ENCODE peak calls at places on chromosomes 3 and 15, in six cellular contexts. One of them, this sample, is unnamed.

GRCh38 chr15:48062476-48062875 is 58.3 kb upstream of the SLC24A5 start:
- DNase-seq in EL: peak
- DNase-seq in activated naive CD8-positive, alpha-beta T cell treated with anti-CD3 and anti-CD28 coated beads, Interleukin-2, amount 10 ng/mL, durations not matched to agents 7 days and 5 days: no peak
- DNase-seq in MG63: peak
- DNase-seq in nephron progenitor cell: no peak
- DNase-seq in T-helper 1 cell: no peak
- DNase-seq in this sample: peak

GRCh38 chr15:41832875-41833274 is 5.0 kb downstream of the JMJD7 start:
- DNase-seq in T-helper 1 cell: no peak
- DNase-seq in MG63: no peak
- DNase-seq in activated naive CD8-positive, alpha-beta T cell treated with anti-CD3 and anti-CD28 coated beads, Interleukin-2, amount 10 ng/mL, durations not matched to agents 7 days and 5 days: no peak
- DNase-seq in EL: no peak
- DNase-seq in nephron progenitor cell: no peak
- DNase-seq in this sample: no peak

GRCh38 chr3:135514064-135514455 is 451.5 kb upstream of the PPP2R3A start:
- DNase-seq in T-helper 1 cell: no peak
- DNase-seq in EL: no peak
- DNase-seq in nephron progenitor cell: no peak
- DNase-seq in MG63: no peak
- DNase-seq in activated naive CD8-positive, alpha-beta T cell treated with anti-CD3 and anti-CD28 coated beads, Interleukin-2, amount 10 ng/mL, durations not matched to agents 7 days and 5 days: no peak
- DNase-seq in this sample: no peak

GRCh38 chr3:150483226-150483625 is 63.1 kb downstream of the SERP1 start:
- DNase-seq in activated naive CD8-positive, alpha-beta T cell treated with anti-CD3 and anti-CD28 coated beads, Interleukin-2, amount 10 ng/mL, durations not matched to agents 7 days and 5 days: no peak
- DNase-seq in nephron progenitor cell: no peak
- DNase-seq in T-helper 1 cell: no peak
- DNase-seq in EL: no peak
- DNase-seq in MG63: no peak
- DNase-seq in this sample: no peak

GRCh38 chr15:79101866-79102581 is 11.4 kb upstream of the RASGRF1 start:
- DNase-seq in T-helper 1 cell: no peak
- DNase-seq in EL: no peak
- DNase-seq in activated naive CD8-positive, alpha-beta T cell treated with anti-CD3 and anti-CD28 coated beads, Interleukin-2, amount 10 ng/mL, durations not matched to agents 7 days and 5 days: no peak
- DNase-seq in nephron progenitor cell: no peak
- DNase-seq in MG63: no peak
- DNase-seq in this sample: no peak

GRCh38 chr3:11391930-11392688 is 119.9 kb downstream of the ATG7 start:
- DNase-seq in activated naive CD8-positive, alpha-beta T cell treated with anti-CD3 and anti-CD28 coated beads, Interleukin-2, amount 10 ng/mL, durations not matched to agents 7 days and 5 days: no peak
- DNase-seq in T-helper 1 cell: no peak
- DNase-seq in MG63: no peak
- DNase-seq in EL: peak
- DNase-seq in nephron progenitor cell: no peak
- DNase-seq in this sample: peak

GRCh38 chr3:145145461-145145860 is 1015.5 kb downstream of the PLOD2 start:
- DNase-seq in nephron progenitor cell: no peak
- DNase-seq in T-helper 1 cell: no peak
- DNase-seq in activated naive CD8-positive, alpha-beta T cell treated with anti-CD3 and anti-CD28 coated beads, Interleukin-2, amount 10 ng/mL, durations not matched to agents 7 days and 5 days: no peak
- DNase-seq in MG63: no peak
- DNase-seq in EL: no peak
- DNase-seq in this sample: peak

GRCh38 chr3:40505599-40506462 is at the start of gene ZNF620:
- DNase-seq in T-helper 1 cell: peak
- DNase-seq in EL: peak
- DNase-seq in nephron progenitor cell: peak
- DNase-seq in activated naive CD8-positive, alpha-beta T cell treated with anti-CD3 and anti-CD28 coated beads, Interleukin-2, amount 10 ng/mL, durations not matched to agents 7 days and 5 days: peak
- DNase-seq in MG63: no peak
- DNase-seq in this sample: peak

GRCh38 chr15:47950447-47950846 is 170.3 kb upstream of the SLC24A5 start:
- DNase-seq in MG63: no peak
- DNase-seq in EL: no peak
- DNase-seq in nephron progenitor cell: no peak
- DNase-seq in T-helper 1 cell: no peak
- DNase-seq in activated naive CD8-positive, alpha-beta T cell treated with anti-CD3 and anti-CD28 coated beads, Interleukin-2, amount 10 ng/mL, durations not matched to agents 7 days and 5 days: no peak
- DNase-seq in this sample: no peak

GRCh38 chr3:32817561-32818430 is at the start of gene TRIM71:
- DNase-seq in activated naive CD8-positive, alpha-beta T cell treated with anti-CD3 and anti-CD28 coated beads, Interleukin-2, amount 10 ng/mL, durations not matched to agents 7 days and 5 days: peak
- DNase-seq in EL: peak
- DNase-seq in T-helper 1 cell: no peak
- DNase-seq in MG63: peak
- DNase-seq in nephron progenitor cell: peak
- DNase-seq in this sample: no peak

GRCh38 chr3:131796558-131796957 is 238.3 kb downstream of the CPNE4 start:
- DNase-seq in EL: no peak
- DNase-seq in nephron progenitor cell: no peak
- DNase-seq in MG63: no peak
- DNase-seq in activated naive CD8-positive, alpha-beta T cell treated with anti-CD3 and anti-CD28 coated beads, Interleukin-2, amount 10 ng/mL, durations not matched to agents 7 days and 5 days: no peak
- DNase-seq in T-helper 1 cell: no peak
- DNase-seq in this sample: no peak

GRCh38 chr3:64209866-64210609 is 15.2 kb downstream of the PRICKLE2 start:
- DNase-seq in activated naive CD8-positive, alpha-beta T cell treated with anti-CD3 and anti-CD28 coated beads, Interleukin-2, amount 10 ng/mL, durations not matched to agents 7 days and 5 days: no peak
- DNase-seq in T-helper 1 cell: no peak
- DNase-seq in nephron progenitor cell: no peak
- DNase-seq in EL: no peak
- DNase-seq in MG63: peak
- DNase-seq in this sample: peak

GRCh38 chr3:97815149-97815917 is 6.5 kb upstream of the CRYBG3 start:
- DNase-seq in T-helper 1 cell: no peak
- DNase-seq in MG63: no peak
- DNase-seq in EL: peak
- DNase-seq in nephron progenitor cell: no peak
- DNase-seq in activated naive CD8-positive, alpha-beta T cell treated with anti-CD3 and anti-CD28 coated beads, Interleukin-2, amount 10 ng/mL, durations not matched to agents 7 days and 5 days: no peak
- DNase-seq in this sample: no peak

GRCh38 chr3:194364652-194365434 is 4.7 kb downstream of the LRRC15 start:
- DNase-seq in T-helper 1 cell: no peak
- DNase-seq in MG63: peak
- DNase-seq in nephron progenitor cell: peak
- DNase-seq in EL: peak
- DNase-seq in activated naive CD8-positive, alpha-beta T cell treated with anti-CD3 and anti-CD28 coated beads, Interleukin-2, amount 10 ng/mL, durations not matched to agents 7 days and 5 days: no peak
- DNase-seq in this sample: peak

GRCh38 chr3:94862703-94863102 is 799.8 kb downstream of the NSUN3 start:
- DNase-seq in nephron progenitor cell: no peak
- DNase-seq in MG63: no peak
- DNase-seq in EL: no peak
- DNase-seq in T-helper 1 cell: no peak
- DNase-seq in activated naive CD8-positive, alpha-beta T cell treated with anti-CD3 and anti-CD28 coated beads, Interleukin-2, amount 10 ng/mL, durations not matched to agents 7 days and 5 days: no peak
- DNase-seq in this sample: peak

GRCh38 chr3:8755564-8756237 is 13.7 kb downstream of the OXTR start:
- DNase-seq in activated naive CD8-positive, alpha-beta T cell treated with anti-CD3 and anti-CD28 coated beads, Interleukin-2, amount 10 ng/mL, durations not matched to agents 7 days and 5 days: no peak
- DNase-seq in MG63: no peak
- DNase-seq in T-helper 1 cell: no peak
- DNase-seq in nephron progenitor cell: no peak
- DNase-seq in EL: peak
- DNase-seq in this sample: no peak

GRCh38 chr3:36827133-36827532 is 62.8 kb upstream of the DCLK3 start:
- DNase-seq in EL: no peak
- DNase-seq in T-helper 1 cell: no peak
- DNase-seq in MG63: no peak
- DNase-seq in nephron progenitor cell: no peak
- DNase-seq in activated naive CD8-positive, alpha-beta T cell treated with anti-CD3 and anti-CD28 coated beads, Interleukin-2, amount 10 ng/mL, durations not matched to agents 7 days and 5 days: no peak
- DNase-seq in this sample: no peak

GRCh38 chr3:65712156-65712555 is 326.6 kb downstream of the MAGI1 start:
- DNase-seq in MG63: peak
- DNase-seq in EL: peak
- DNase-seq in activated naive CD8-positive, alpha-beta T cell treated with anti-CD3 and anti-CD28 coated beads, Interleukin-2, amount 10 ng/mL, durations not matched to agents 7 days and 5 days: no peak
- DNase-seq in T-helper 1 cell: no peak
- DNase-seq in nephron progenitor cell: no peak
- DNase-seq in this sample: peak

GRCh38 chr3:141485578-141486415 is 1.0 kb upstream of the RASA2 start:
- DNase-seq in activated naive CD8-positive, alpha-beta T cell treated with anti-CD3 and anti-CD28 coated beads, Interleukin-2, amount 10 ng/mL, durations not matched to agents 7 days and 5 days: no peak
- DNase-seq in nephron progenitor cell: no peak
- DNase-seq in EL: peak
- DNase-seq in T-helper 1 cell: no peak
- DNase-seq in MG63: peak
- DNase-seq in this sample: peak

GRCh38 chr3:138049157-138049919 is 39.4 kb downstream of the CLDN18 start:
- DNase-seq in MG63: peak
- DNase-seq in T-helper 1 cell: no peak
- DNase-seq in activated naive CD8-positive, alpha-beta T cell treated with anti-CD3 and anti-CD28 coated beads, Interleukin-2, amount 10 ng/mL, durations not matched to agents 7 days and 5 days: no peak
- DNase-seq in EL: peak
- DNase-seq in nephron progenitor cell: no peak
- DNase-seq in this sample: peak

GRCh38 chr3:110677506-110677905 is 394.1 kb upstream of the NECTIN3 start:
- DNase-seq in T-helper 1 cell: no peak
- DNase-seq in EL: no peak
- DNase-seq in MG63: no peak
- DNase-seq in activated naive CD8-positive, alpha-beta T cell treated with anti-CD3 and anti-CD28 coated beads, Interleukin-2, amount 10 ng/mL, durations not matched to agents 7 days and 5 days: no peak
- DNase-seq in nephron progenitor cell: no peak
- DNase-seq in this sample: peak

GRCh38 chr3:71441925-71442620 is 141.5 kb downstream of the FOXP1 start:
- DNase-seq in EL: no peak
- DNase-seq in nephron progenitor cell: no peak
- DNase-seq in T-helper 1 cell: no peak
- DNase-seq in MG63: no peak
- DNase-seq in activated naive CD8-positive, alpha-beta T cell treated with anti-CD3 and anti-CD28 coated beads, Interleukin-2, amount 10 ng/mL, durations not matched to agents 7 days and 5 days: no peak
- DNase-seq in this sample: no peak

GRCh38 chr15:23416349-23417276 is 30.4 kb downstream of the GOLGA6L2 start:
- DNase-seq in MG63: no peak
- DNase-seq in activated naive CD8-positive, alpha-beta T cell treated with anti-CD3 and anti-CD28 coated beads, Interleukin-2, amount 10 ng/mL, durations not matched to agents 7 days and 5 days: no peak
- DNase-seq in EL: no peak
- DNase-seq in nephron progenitor cell: peak
- DNase-seq in T-helper 1 cell: no peak
- DNase-seq in this sample: no peak

GRCh38 chr3:136070334-136070733 is 104.8 kb downstream of the PPP2R3A start:
- DNase-seq in T-helper 1 cell: no peak
- DNase-seq in EL: peak
- DNase-seq in nephron progenitor cell: no peak
- DNase-seq in activated naive CD8-positive, alpha-beta T cell treated with anti-CD3 and anti-CD28 coated beads, Interleukin-2, amount 10 ng/mL, durations not matched to agents 7 days and 5 days: no peak
- DNase-seq in MG63: peak
- DNase-seq in this sample: peak

GRCh38 chr15:52349062-52349700 is 53.6 kb upstream of the MYO5C start:
- DNase-seq in EL: peak
- DNase-seq in T-helper 1 cell: no peak
- DNase-seq in activated naive CD8-positive, alpha-beta T cell treated with anti-CD3 and anti-CD28 coated beads, Interleukin-2, amount 10 ng/mL, durations not matched to agents 7 days and 5 days: no peak
- DNase-seq in MG63: no peak
- DNase-seq in nephron progenitor cell: no peak
- DNase-seq in this sample: peak

GRCh38 chr15:26113296-26113695 is 250.2 kb upstream of the ATP10A start:
- DNase-seq in EL: no peak
- DNase-seq in MG63: no peak
- DNase-seq in activated naive CD8-positive, alpha-beta T cell treated with anti-CD3 and anti-CD28 coated beads, Interleukin-2, amount 10 ng/mL, durations not matched to agents 7 days and 5 days: no peak
- DNase-seq in nephron progenitor cell: no peak
- DNase-seq in T-helper 1 cell: no peak
- DNase-seq in this sample: no peak

GRCh38 chr3:63333815-63334214 is 55.7 kb downstream of the SYNPR start:
- DNase-seq in activated naive CD8-positive, alpha-beta T cell treated with anti-CD3 and anti-CD28 coated beads, Interleukin-2, amount 10 ng/mL, durations not matched to agents 7 days and 5 days: no peak
- DNase-seq in EL: no peak
- DNase-seq in nephron progenitor cell: no peak
- DNase-seq in T-helper 1 cell: no peak
- DNase-seq in MG63: no peak
- DNase-seq in this sample: peak

GRCh38 chr3:142027713-142028112 is 121.6 kb downstream of the TFDP2 start:
- DNase-seq in activated naive CD8-positive, alpha-beta T cell treated with anti-CD3 and anti-CD28 coated beads, Interleukin-2, amount 10 ng/mL, durations not matched to agents 7 days and 5 days: no peak
- DNase-seq in nephron progenitor cell: peak
- DNase-seq in MG63: peak
- DNase-seq in T-helper 1 cell: no peak
- DNase-seq in EL: peak
- DNase-seq in this sample: peak

GRCh38 chr3:120265989-120266388 is 19.0 kb downstream of the GPR156 start:
- DNase-seq in MG63: no peak
- DNase-seq in activated naive CD8-positive, alpha-beta T cell treated with anti-CD3 and anti-CD28 coated beads, Interleukin-2, amount 10 ng/mL, durations not matched to agents 7 days and 5 days: no peak
- DNase-seq in T-helper 1 cell: no peak
- DNase-seq in EL: no peak
- DNase-seq in nephron progenitor cell: no peak
- DNase-seq in this sample: no peak

GRCh38 chr3:48112813-48113212 is 75.4 kb downstream of the CDC25A start:
- DNase-seq in T-helper 1 cell: no peak
- DNase-seq in activated naive CD8-positive, alpha-beta T cell treated with anti-CD3 and anti-CD28 coated beads, Interleukin-2, amount 10 ng/mL, durations not matched to agents 7 days and 5 days: no peak
- DNase-seq in nephron progenitor cell: no peak
- DNase-seq in MG63: no peak
- DNase-seq in EL: no peak
- DNase-seq in this sample: no peak

GRCh38 chr3:161964856-161965255 is 468.2 kb downstream of the OTOL1 start:
- DNase-seq in activated naive CD8-positive, alpha-beta T cell treated with anti-CD3 and anti-CD28 coated beads, Interleukin-2, amount 10 ng/mL, durations not matched to agents 7 days and 5 days: no peak
- DNase-seq in nephron progenitor cell: no peak
- DNase-seq in EL: no peak
- DNase-seq in MG63: no peak
- DNase-seq in T-helper 1 cell: no peak
- DNase-seq in this sample: no peak

GRCh38 chr3:32952369-32953067 is 1.1 kb downstream of the CCR4 start:
- DNase-seq in EL: no peak
- DNase-seq in MG63: no peak
- DNase-seq in nephron progenitor cell: no peak
- DNase-seq in T-helper 1 cell: no peak
- DNase-seq in activated naive CD8-positive, alpha-beta T cell treated with anti-CD3 and anti-CD28 coated beads, Interleukin-2, amount 10 ng/mL, durations not matched to agents 7 days and 5 days: no peak
- DNase-seq in this sample: no peak

GRCh38 chr15:76866716-76867321 is 38.3 kb downstream of the SCAPER start:
- DNase-seq in EL: peak
- DNase-seq in nephron progenitor cell: no peak
- DNase-seq in activated naive CD8-positive, alpha-beta T cell treated with anti-CD3 and anti-CD28 coated beads, Interleukin-2, amount 10 ng/mL, durations not matched to agents 7 days and 5 days: no peak
- DNase-seq in MG63: no peak
- DNase-seq in T-helper 1 cell: no peak
- DNase-seq in this sample: peak

GRCh38 chr3:50671331-50671730 is 3.4 kb upstream of the DOCK3 start:
- DNase-seq in activated naive CD8-positive, alpha-beta T cell treated with anti-CD3 and anti-CD28 coated beads, Interleukin-2, amount 10 ng/mL, durations not matched to agents 7 days and 5 days: no peak
- DNase-seq in nephron progenitor cell: no peak
- DNase-seq in MG63: peak
- DNase-seq in EL: peak
- DNase-seq in T-helper 1 cell: no peak
- DNase-seq in this sample: peak

GRCh38 chr3:183490653-183491052 is 62.2 kb upstream of the MCF2L2 start:
- DNase-seq in T-helper 1 cell: no peak
- DNase-seq in EL: no peak
- DNase-seq in nephron progenitor cell: no peak
- DNase-seq in activated naive CD8-positive, alpha-beta T cell treated with anti-CD3 and anti-CD28 coated beads, Interleukin-2, amount 10 ng/mL, durations not matched to agents 7 days and 5 days: no peak
- DNase-seq in MG63: no peak
- DNase-seq in this sample: peak